ENCODE peak calls at places on chromosomes 4 and X, in six cellular contexts. Y, E, U, C, O and S are unnamed samples.

GRCh38 chrX:24860140-24860539 is 155.6 kb downstream of the ARX start:
- DNase-seq in Y (no peak), E (no peak), U (no peak), C (no peak), O (no peak), S (no peak)

GRCh38 chr4:139658185-139658584 is 7.4 kb upstream of the MGST2 start:
- DNase-seq in Y (no peak), E (no peak), U (no peak), C (peak), O (no peak), S (no peak)

GRCh38 chr4:60522265-60522664 is 677.9 kb upstream of the ADGRL3 start:
- DNase-seq in Y (no peak), E (no peak), U (no peak), C (no peak), O (no peak), S (no peak)

GRCh38 chr4:72397314-72397713 is 171.7 kb downstream of the ADAMTS3 start:
- DNase-seq in Y (no peak), E (no peak), U (no peak), C (no peak), O (no peak), S (no peak)

GRCh38 chr4:1638272-1638598 is 45.9 kb downstream of the FAM53A start:
- DNase-seq in Y (no peak), E (no peak), U (no peak), C (no peak), O (no peak), S (no peak)

GRCh38 chrX:75061701-75062100 is 94.4 kb downstream of the ABCB7 start:
- DNase-seq in Y (no peak), E (no peak), U (no peak), C (no peak), O (no peak), S (no peak)

GRCh38 chrX:41381685-41382084 is 47.7 kb downstream of the DDX3X start:
- DNase-seq in Y (no peak), E (no peak), U (peak), C (no peak), O (peak), S (peak)

GRCh38 chr4:9804918-9805317 is 23.5 kb downstream of the DRD5 start:
- DNase-seq in Y (no peak), E (no peak), U (no peak), C (no peak), O (peak), S (no peak)

GRCh38 chr4:88792268-88792781 is 94.7 kb upstream of the NAP1L5 start:
- DNase-seq in Y (no peak), E (no peak), U (no peak), C (no peak), O (peak), S (no peak)

GRCh38 chrX:124240422-124240821 is 92.0 kb upstream of the TEX13D start:
- DNase-seq in Y (no peak), E (no peak), U (no peak), C (no peak), O (peak), S (no peak)

GRCh38 chrX:72358313-72358712 is 52.6 kb upstream of the CITED1 start:
- DNase-seq in Y (no peak), E (no peak), U (no peak), C (no peak), O (peak), S (no peak)

GRCh38 chrX:111869639-111870034 is 6.3 kb upstream of the TRPC5OS start:
- DNase-seq in Y (no peak), E (no peak), U (no peak), C (peak), O (peak), S (no peak)

GRCh38 chrX:9656277-9656676 is 109.4 kb downstream of the GPR143 start:
- DNase-seq in Y (no peak), E (no peak), U (no peak), C (no peak), O (no peak), S (no peak)

GRCh38 chr4:76943790-76944189 is 5.8 kb upstream of the SEPTIN11 start:
- DNase-seq in Y (peak), E (no peak), U (no peak), C (no peak), O (peak), S (no peak)

GRCh38 chr4:40939826-40940225 is 190.1 kb downstream of the NSUN7 start:
- DNase-seq in Y (no peak), E (no peak), U (no peak), C (no peak), O (no peak), S (no peak)

GRCh38 chr4:21447320-21448055 is 501.1 kb downstream of the KCNIP4 start:
- DNase-seq in Y (no peak), E (no peak), U (no peak), C (no peak), O (no peak), S (no peak)

GRCh38 chr4:173014113-173014558 is 154.5 kb upstream of the GALNT7 start:
- DNase-seq in Y (no peak), E (no peak), U (no peak), C (no peak), O (peak), S (no peak)

GRCh38 chr4:146179784-146180405 is 4.4 kb downstream of the LSM6 start:
- DNase-seq in Y (no peak), E (no peak), U (no peak), C (no peak), O (no peak), S (no peak)

GRCh38 chr4:86482851-86483490 is 111.1 kb upstream of the PTPN13 start:
- DNase-seq in Y (no peak), E (no peak), U (no peak), C (no peak), O (no peak), S (no peak)

GRCh38 chr4:159105761-159106243 is 2.9 kb downstream of the RAPGEF2 start:
- DNase-seq in Y (no peak), E (no peak), U (no peak), C (peak), O (no peak), S (no peak)

GRCh38 chrX:136920001-136920400 is 39.5 kb upstream of the RBMX start:
- DNase-seq in Y (no peak), E (no peak), U (no peak), C (no peak), O (no peak), S (no peak)

GRCh38 chrX:19554786-19555185 is 39.5 kb upstream of the MAP3K15 start:
- DNase-seq in Y (no peak), E (no peak), U (no peak), C (peak), O (peak), S (no peak)

GRCh38 chrX:29941292-29941691 is 274.1 kb upstream of the MAGEB2 start:
- DNase-seq in Y (no peak), E (no peak), U (no peak), C (no peak), O (no peak), S (no peak)

GRCh38 chr4:113810906-113811305 is 49.4 kb upstream of the CAMK2D start:
- DNase-seq in Y (no peak), E (no peak), U (no peak), C (no peak), O (peak), S (no peak)

GRCh38 chrX:57905141-57905540 is 5.1 kb downstream of the ZXDA start:
- DNase-seq in Y (no peak), E (no peak), U (no peak), C (no peak), O (no peak), S (no peak)

GRCh38 chr4:84966382-84967291 is at the start of gene WDFY3:
- DNase-seq in Y (peak), E (peak), U (peak), C (peak), O (peak), S (peak)

GRCh38 chr4:119559044-119559647 is 69.5 kb downstream of the PDE5A start:
- DNase-seq in Y (no peak), E (no peak), U (no peak), C (no peak), O (peak), S (no peak)

GRCh38 chr4:171857302-171858005 is 44.2 kb downstream of the GALNTL6 start:
- DNase-seq in Y (no peak), E (no peak), U (no peak), C (no peak), O (no peak), S (no peak)

GRCh38 chr4:76803522-76803921 is 94.4 kb downstream of the SOWAHB start:
- DNase-seq in Y (no peak), E (no peak), U (peak), C (no peak), O (peak), S (no peak)

GRCh38 chr4:6751611-6752485 is 30.7 kb upstream of the KIAA0232 start:
- DNase-seq in Y (no peak), E (no peak), U (no peak), C (no peak), O (no peak), S (no peak)

GRCh38 chr4:124610214-124610613 is 102.3 kb downstream of the ANKRD50 start:
- DNase-seq in Y (no peak), E (no peak), U (no peak), C (no peak), O (no peak), S (no peak)

GRCh38 chrX:24838624-24839023 is 144.9 kb downstream of the POLA1 start:
- DNase-seq in Y (no peak), E (no peak), U (no peak), C (no peak), O (peak), S (no peak)

GRCh38 chrX:132216806-132217202 is 2.4 kb downstream of the RAP2C start:
- DNase-seq in Y (no peak), E (no peak), U (no peak), C (peak), O (no peak), S (no peak)

GRCh38 chr4:12446237-12446636 is 1017.5 kb upstream of the HS3ST1 start:
- DNase-seq in Y (no peak), E (no peak), U (no peak), C (no peak), O (no peak), S (no peak)

GRCh38 chr4:69743476-69744156 is 16.8 kb downstream of the SULT1B1 start:
- DNase-seq in Y (peak), E (no peak), U (no peak), C (no peak), O (no peak), S (no peak)

GRCh38 chr4:131309628-131310027 is 1839.5 kb upstream of the PCDH10 start:
- DNase-seq in Y (no peak), E (no peak), U (no peak), C (no peak), O (no peak), S (no peak)

GRCh38 chrX:13851996-13852695 is 35.3 kb upstream of the GPM6B start:
- DNase-seq in Y (no peak), E (no peak), U (no peak), C (no peak), O (no peak), S (no peak)

GRCh38 chrX:13764284-13764683 is 29.7 kb downstream of the OFD1 start:
- DNase-seq in Y (no peak), E (no peak), U (no peak), C (no peak), O (no peak), S (no peak)